ENCODE peak calls at places on chromosomes 13 and 19, in eight cellular contexts. P is B cell, Y is AG10803, I is OCI-LY7, R is bronchial epithelial cell, C is glutamatergic neuron, W is thoracic aorta, N is heart left ventricle. X is an unnamed sample.

GRCh38 chr13:109698779-109699178 is 87.6 kb downstream of the IRS2 start:
- DNase-seq in P (no peak), Y (peak), I (no peak), R (peak), C (no peak), W (no peak), N (no peak), X (no peak)

GRCh38 chr13:107964356-107964755 is 251.0 kb downstream of the LIG4 start:
- DNase-seq in P (no peak), Y (no peak), I (no peak), R (no peak), C (no peak), W (no peak), N (no peak), X (no peak)

GRCh38 chr13:48551329-48551728 is 18.4 kb upstream of the RCBTB2 start:
- DNase-seq in P (no peak), Y (no peak), I (peak), R (no peak), C (no peak), W (no peak), N (no peak), X (no peak)

GRCh38 chr19:12788682-12789097 is 2.6 kb upstream of the JUNB start:
- DNase-seq in P (peak), Y (peak), I (no peak), R (peak), C (peak), W (no peak), N (peak), X (no peak)

GRCh38 chr19:33502991-33503790 is 18.4 kb downstream of the PEPD start:
- DNase-seq in P (no peak), Y (no peak), I (no peak), R (no peak), C (peak), W (no peak), N (peak), X (peak)

GRCh38 chr19:38666662-38667448 is 19.4 kb downstream of the ACTN4 start:
- DNase-seq in P (no peak), Y (peak), I (peak), R (peak), C (no peak), W (no peak), N (peak), X (no peak)

GRCh38 chr13:113080361-113080831 is 25.2 kb upstream of the F7 start:
- DNase-seq in P (no peak), Y (no peak), I (no peak), R (no peak), C (peak), W (no peak), N (peak), X (peak)

GRCh38 chr19:41324921-41325639 is 15.1 kb downstream of the CCDC97 start:
- DNase-seq in P (peak), Y (peak), I (no peak), R (peak), C (peak), W (peak), N (peak), X (no peak)

GRCh38 chr13:77740931-77741586 is 43.6 kb downstream of the SLAIN1 start:
- DNase-seq in P (no peak), Y (no peak), I (no peak), R (no peak), C (no peak), W (no peak), N (no peak), X (no peak)

GRCh38 chr13:97549201-97549600 is 115.2 kb downstream of the RAP2A start:
- DNase-seq in P (no peak), Y (no peak), I (no peak), R (no peak), C (no peak), W (no peak), N (no peak), X (no peak)

GRCh38 chr13:108220042-108220441 is 1.9 kb downstream of the ABHD13 start:
- DNase-seq in P (no peak), Y (no peak), I (no peak), R (peak), C (no peak), W (no peak), N (no peak), X (no peak)

GRCh38 chr13:39597828-39598227 is 5.2 kb downstream of the LHFPL6 start:
- DNase-seq in P (no peak), Y (peak), I (peak), R (no peak), C (no peak), W (no peak), N (no peak), X (no peak)

GRCh38 chr13:73860501-73860900 is 273.7 kb downstream of the KLF12 start:
- DNase-seq in P (no peak), Y (no peak), I (no peak), R (no peak), C (no peak), W (no peak), N (no peak), X (no peak)

GRCh38 chr19:29400917-29401711 is 124.7 kb upstream of the VSTM2B start:
- DNase-seq in P (no peak), Y (no peak), I (no peak), R (no peak), C (no peak), W (no peak), N (no peak), X (no peak)

GRCh38 chr13:54513254-54513653 is 1484.6 kb downstream of the OLFM4 start:
- DNase-seq in P (no peak), Y (no peak), I (no peak), R (no peak), C (no peak), W (no peak), N (no peak), X (no peak)

GRCh38 chr13:45367358-45367757 is 26.4 kb upstream of the TPT1 start:
- DNase-seq in P (peak), Y (peak), I (peak), R (peak), C (no peak), W (peak), N (peak), X (no peak)

GRCh38 chr13:40613192-40613818 is 53.1 kb downstream of the FOXO1 start:
- DNase-seq in P (peak), Y (no peak), I (peak), R (no peak), C (no peak), W (no peak), N (peak), X (no peak)

GRCh38 chr13:24267801-24268200 is 41.6 kb upstream of the C1QTNF9 start:
- DNase-seq in P (no peak), Y (no peak), I (no peak), R (no peak), C (no peak), W (no peak), N (no peak), X (no peak)

GRCh38 chr19:53792721-53793433 is 31.2 kb downstream of the NLRP12 start:
- DNase-seq in P (peak), Y (peak), I (peak), R (peak), C (peak), W (peak), N (peak), X (no peak)

GRCh38 chr19:33520048-33520643 is 1.4 kb downstream of the PEPD start:
- DNase-seq in P (no peak), Y (no peak), I (no peak), R (no peak), C (no peak), W (no peak), N (no peak), X (no peak)

GRCh38 chr13:26095846-26096245 is 44.0 kb upstream of the SHISA2 start:
- DNase-seq in P (no peak), Y (no peak), I (no peak), R (no peak), C (no peak), W (no peak), N (no peak), X (no peak)

DNA sequence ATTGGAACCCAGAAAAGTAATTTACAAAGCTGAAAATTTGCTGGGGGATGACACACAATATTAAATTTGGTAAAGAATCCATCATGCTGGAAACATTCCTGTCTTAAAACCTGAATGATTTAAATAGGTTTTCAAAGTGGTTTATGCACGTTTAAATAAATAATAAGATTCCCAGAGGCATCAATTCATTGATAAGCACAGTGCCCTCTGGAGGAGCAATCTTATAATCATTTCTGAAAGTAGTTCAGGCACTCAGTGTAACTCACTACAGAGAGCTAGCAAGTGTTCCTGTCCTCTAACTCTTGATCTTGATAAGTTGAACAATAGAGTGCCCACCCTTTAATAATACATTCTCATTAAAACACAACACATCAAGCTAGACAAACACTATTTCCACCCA is 43.5 kb upstream of the SHISA2 start:
- DNase-seq in P (no peak), Y (no peak), I (no peak), R (no peak), C (no peak), W (no peak), N (no peak), X (no peak)
- TF ChIP-seq CTCF in P (no peak), Y (no peak), I (peak), R (no peak), C (no peak), W (no peak), N (no peak), X (peak)

GRCh38 chr13:111092685-111093084 is 22.4 kb upstream of the ARHGEF7 start:
- DNase-seq in P (no peak), Y (no peak), I (no peak), R (no peak), C (no peak), W (no peak), N (no peak), X (no peak)

GRCh38 chr13:111095031-111095840 is 19.9 kb upstream of the ARHGEF7 start:
- DNase-seq in P (no peak), Y (no peak), I (no peak), R (no peak), C (no peak), W (no peak), N (no peak), X (no peak)

GRCh38 chr13:111093136-111093535 is 22.0 kb upstream of the ARHGEF7 start:
- DNase-seq in P (no peak), Y (no peak), I (no peak), R (no peak), C (no peak), W (no peak), N (no peak), X (no peak)

GRCh38 chr13:111095911-111096501 is 19.1 kb upstream of the ARHGEF7 start:
- DNase-seq in P (no peak), Y (no peak), I (no peak), R (no peak), C (no peak), W (no peak), N (no peak), X (no peak)

DNA sequence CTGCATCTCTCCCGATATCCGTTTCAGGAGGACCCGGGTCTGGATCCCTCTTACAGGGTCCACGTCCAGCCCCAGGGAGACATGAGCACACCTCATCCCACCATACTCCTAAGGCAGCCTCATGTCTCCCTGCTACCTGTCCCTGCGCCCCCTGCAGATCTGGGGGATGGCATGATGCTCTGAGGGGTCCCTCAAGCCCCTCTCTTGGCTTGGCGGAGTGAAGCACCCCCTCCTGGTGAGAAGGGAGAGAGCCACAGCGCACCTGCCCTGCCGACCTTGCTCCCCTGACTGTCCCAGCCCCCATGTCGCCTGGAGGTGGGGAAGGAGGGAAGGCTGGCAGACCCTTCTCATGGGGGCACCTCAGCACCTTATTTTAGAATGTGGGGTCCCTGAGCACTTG is 21.5 kb upstream of the ARHGEF7 start:
- DNase-seq in P (no peak), Y (no peak), I (no peak), R (no peak), C (no peak), W (no peak), N (no peak), X (no peak)
- TF ChIP-seq CTCF in P (no peak), Y (no peak), I (no peak), R (no peak), C (no peak), W (no peak), N (no peak), X (no peak)

DNA sequence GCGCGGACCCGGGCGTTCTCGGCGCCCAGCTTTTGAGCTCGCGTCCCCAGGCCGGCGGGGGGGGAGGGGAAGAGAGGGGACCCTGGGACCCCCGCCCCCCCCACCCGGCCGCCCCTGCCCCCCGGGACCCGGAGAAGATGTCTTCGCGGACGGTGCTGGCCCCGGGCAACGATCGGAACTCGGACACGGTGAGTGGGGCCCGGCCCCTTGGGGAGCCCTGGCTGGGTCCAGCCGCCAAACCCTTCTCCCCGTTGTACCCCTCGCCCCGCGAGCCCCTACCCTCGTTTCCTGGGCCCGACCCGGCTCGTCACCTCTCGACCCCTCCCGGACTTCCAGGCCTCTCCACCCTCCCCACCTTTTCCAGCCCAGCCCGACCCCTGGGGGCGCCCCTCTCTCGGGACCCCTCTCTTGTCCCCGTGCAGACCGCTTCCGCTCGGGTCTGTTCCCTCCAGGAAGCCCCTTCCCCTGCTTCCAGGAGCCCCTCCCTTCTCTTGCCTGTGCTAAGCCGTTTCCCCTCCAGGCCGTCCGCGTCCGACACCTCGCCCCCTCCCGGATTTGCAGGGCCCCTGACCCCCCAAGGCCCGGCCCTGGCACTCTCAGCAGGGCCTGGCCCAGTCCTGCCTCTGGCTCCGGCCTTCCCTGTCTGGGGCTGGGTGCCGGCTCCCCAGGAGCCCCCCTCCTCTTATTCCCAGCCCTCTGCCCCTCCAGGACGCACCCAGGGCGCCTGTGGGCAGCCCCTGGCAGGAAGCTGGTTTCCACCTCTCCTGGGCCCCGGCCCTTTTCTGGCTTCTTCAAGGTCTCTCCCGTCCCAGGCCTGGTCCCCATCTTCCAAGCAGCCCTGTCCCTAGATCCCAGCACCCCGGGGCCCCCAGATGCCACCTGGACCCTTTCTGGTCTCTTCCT is 632 bp downstream of the MARK4 start:
- DNase-seq in P (peak), Y (peak), I (peak), R (no peak), C (peak), W (no peak), N (peak), X (no peak)
- TF ChIP-seq CTCF in P (no peak), Y (no peak), I (peak), R (peak), C (no peak), W (no peak), N (no peak), X (no peak)

DNA sequence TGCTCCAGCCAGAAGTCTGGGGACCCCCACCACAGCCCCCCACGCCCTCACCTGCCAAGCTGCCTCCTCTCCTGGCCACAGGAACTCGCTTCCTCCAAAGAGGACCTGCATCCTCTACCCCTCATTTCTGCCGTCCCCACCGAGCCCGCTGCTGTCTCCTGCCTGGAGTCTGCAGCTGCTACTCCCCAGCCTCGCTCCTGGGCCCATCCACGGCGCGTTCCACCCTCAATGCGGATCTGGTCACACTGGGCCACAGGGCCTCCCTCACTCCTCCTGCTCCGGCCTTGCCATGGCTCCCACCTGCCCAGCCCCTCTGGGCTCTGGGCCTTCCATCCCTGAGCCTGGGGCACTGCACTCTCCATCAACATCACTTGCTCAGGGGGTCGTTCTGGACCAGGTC is 4.3 kb downstream of the BTBD2 start:
- DNase-seq in P (no peak), Y (no peak), I (no peak), R (no peak), C (no peak), W (no peak), N (no peak), X (no peak)
- TF ChIP-seq CTCF in P (no peak), Y (no peak), I (no peak), R (no peak), C (no peak), W (no peak), N (no peak), X (no peak)

GRCh38 chr19:14031719-14032480 is at the start of gene IL27RA:
- DNase-seq in P (peak), Y (peak), I (peak), R (peak), C (peak), W (no peak), N (peak), X (peak)
- TF ChIP-seq CTCF in P (peak), Y (peak), I (peak), R (peak), C (peak), W (no peak), N (peak), X (peak)

DNA sequence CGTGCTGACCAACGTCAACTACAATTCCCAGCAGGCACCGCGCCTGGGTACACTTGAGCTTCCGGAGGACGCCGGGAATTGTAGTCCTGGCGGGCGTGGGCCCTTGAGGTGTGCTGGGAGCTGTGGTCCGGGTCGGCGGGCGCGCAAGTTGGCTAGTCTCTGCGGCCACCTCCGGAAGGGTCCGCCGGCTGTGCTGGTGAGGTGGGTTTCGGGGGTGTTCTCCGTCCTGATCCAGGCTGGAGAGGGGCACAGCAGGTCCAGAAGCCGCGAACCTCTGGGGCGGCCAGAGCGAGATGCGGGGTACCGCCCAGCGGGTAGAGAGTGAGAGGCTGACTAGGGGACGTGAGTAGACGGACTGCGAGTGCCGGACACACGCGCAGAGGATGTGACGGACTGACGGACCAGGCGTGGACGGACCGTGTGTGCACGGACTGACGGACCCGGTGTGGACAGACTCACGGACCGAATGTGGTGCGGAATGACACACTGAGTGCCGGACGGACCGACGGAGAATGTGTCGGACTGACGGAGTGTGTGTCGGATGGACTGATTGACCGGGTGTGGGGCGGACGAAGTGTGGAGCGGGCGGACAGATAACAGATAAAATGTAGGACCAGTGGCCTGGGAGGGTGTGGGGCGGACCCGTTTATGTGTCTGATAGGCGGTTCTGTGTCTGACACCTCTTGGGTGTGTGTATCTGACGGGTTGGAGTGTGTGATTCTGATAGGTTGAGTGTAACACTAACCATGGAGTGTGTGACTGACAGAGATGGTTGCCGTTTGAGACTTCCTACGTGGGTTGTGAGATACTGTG is at the start of gene ZSCAN22:
- DNase-seq in P (peak), Y (peak), I (peak), R (peak), C (peak), W (peak), N (peak), X (peak)
- TF ChIP-seq CTCF in P (no peak), Y (no peak), I (no peak), R (no peak), C (no peak), W (no peak), N (no peak), X (no peak)

GRCh38 chr19:8569066-8569761 is 8.0 kb downstream of the MYO1F start:
- DNase-seq in P (peak), Y (peak), I (no peak), R (peak), C (no peak), W (no peak), N (peak), X (no peak)
- TF ChIP-seq CTCF in P (no peak), Y (peak), I (no peak), R (no peak), C (no peak), W (no peak), N (no peak), X (no peak)

GRCh38 chr13:51444922-51445321 is 7.9 kb downstream of the INTS6 start:
- DNase-seq in P (no peak), Y (peak), I (no peak), R (peak), C (no peak), W (no peak), N (no peak), X (no peak)
- TF ChIP-seq CTCF in P (peak), Y (peak), I (peak), R (no peak), C (no peak), W (peak), N (peak), X (peak)

GRCh38 chr19:14686411-14686810 is 3.4 kb upstream of the ZNF333 start:
- DNase-seq in P (no peak), Y (peak), I (peak), R (peak), C (no peak), W (no peak), N (no peak), X (no peak)
- TF ChIP-seq CTCF in P (peak), Y (peak), I (peak), R (peak), C (peak), W (no peak), N (no peak), X (peak)